ENCODE peak calls at places on chromosome 18, in six cellular contexts. X is stomach, J is heart right ventricle, E is BE2C, B is neuronal stem cell, V is GM23248. I is an unnamed sample. For H3K9me3, the result is how much of the 10 kb centered on the place peaks cover.

GRCh38 chr18:74947417-74947816 is 261.5 kb downstream of the PTGR3 start:
- DNase-seq in X (no peak), E (no peak), B (no peak), V (no peak), J (no peak), I (no peak)

GRCh38 chr18:9658111-9658641 is 43.8 kb upstream of the PPP4R1 start:
- DNase-seq in B (no peak), J (no peak), V (no peak), X (no peak), E (no peak), I (no peak)

GRCh38 chr18:46311491-46311890 is 207.3 kb downstream of the HAUS1 start:
- DNase-seq in E (no peak), V (no peak), X (no peak), B (no peak), J (no peak), I (no peak)

GRCh38 chr18:58453167-58453804 is 175.6 kb downstream of the ALPK2 start:
- DNase-seq in E (no peak), X (no peak), V (no peak), J (no peak), B (no peak), I (no peak)

GRCh38 chr18:25535495-25535894 is 183.5 kb upstream of the ZNF521 start:
- DNase-seq in E (no peak), B (no peak), J (no peak), V (no peak), X (no peak), I (no peak)

GRCh38 chr18:60722742-60723141 is 350.2 kb upstream of the MC4R start:
- DNase-seq in E (no peak), X (no peak), J (no peak), B (no peak), V (no peak), I (no peak)

GRCh38 chr18:494602-494983 is 5.9 kb downstream of the COLEC12 start:
- DNase-seq in V (peak), X (no peak), B (no peak), E (no peak), J (no peak), I (no peak)

GRCh38 chr18:2719040-2719439 is 63.5 kb downstream of the SMCHD1 start:
- DNase-seq in V (no peak), X (no peak), J (no peak), E (no peak), B (no peak), I (no peak)

GRCh38 chr18:68766433-68766832 is 31.4 kb upstream of the CCDC102B start:
- DNase-seq in E (no peak), X (no peak), B (no peak), V (no peak), J (no peak), I (no peak)

GRCh38 chr18:35290070-35290735 is at the start of gene ZSCAN30:
- DNase-seq in E (peak), B (peak), J (peak), V (peak), X (peak), I (peak)

GRCh38 chr18:35291166-35291565 is 1.1 kb upstream of the ZSCAN30 start:
- DNase-seq in E (no peak), V (no peak), B (no peak), J (no peak), X (no peak), I (no peak)

GRCh38 chr18:35296079-35296478 is 6.0 kb upstream of the ZSCAN30 start:
- DNase-seq in E (no peak), J (no peak), B (no peak), X (no peak), V (no peak), I (no peak)
- H3K9me3 ChIP-seq in E (under half), J (under half), B (under half), X (under half), V (under half), I (under half)

GRCh38 chr18:28511421-28511821 is 334.5 kb upstream of the CDH2 start:
- DNase-seq in V (peak), J (no peak), B (no peak), X (no peak), E (no peak), I (no peak)
- H3K9me3 ChIP-seq in V (under half), J (under half), B (under half), X (under half), E (under half), I (under half)

DNA sequence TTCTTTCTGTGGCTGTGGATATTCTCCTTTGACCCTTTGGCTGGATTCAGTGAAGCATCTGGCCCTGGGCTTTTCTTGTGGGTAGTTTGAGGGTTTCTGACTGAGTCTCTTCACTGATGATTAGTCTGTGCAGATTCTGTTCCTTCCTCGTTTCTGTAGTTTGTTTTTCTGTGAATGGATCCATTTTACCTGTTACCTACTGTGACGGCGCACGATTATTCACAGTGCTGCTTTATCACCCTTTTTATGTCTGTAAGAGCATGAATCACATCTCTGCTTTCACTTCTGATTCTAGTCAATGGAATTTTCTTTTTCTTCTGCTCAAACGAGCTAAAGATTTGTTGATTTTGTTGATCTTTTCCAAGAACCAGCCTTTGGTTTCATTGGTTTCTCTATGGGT is 60.8 kb downstream of the SLC66A2 start:
- DNase-seq in X (no peak), E (no peak), B (no peak), J (no peak), V (no peak), I (no peak)
- H3K9me3 ChIP-seq in X (under half), E (under half), B (under half), J (under half), V (under half), I (under half)

GRCh38 chr18:59707306-59707705 is 10.1 kb upstream of the CCBE1 start:
- DNase-seq in V (no peak), X (no peak), J (no peak), B (no peak), E (no peak), I (no peak)

GRCh38 chr18:59708988-59709387 is 11.8 kb upstream of the CCBE1 start:
- DNase-seq in V (no peak), J (no peak), E (no peak), B (no peak), X (no peak), I (no peak)

GRCh38 chr18:59704146-59704545 is 6.9 kb upstream of the CCBE1 start:
- DNase-seq in B (no peak), V (no peak), E (no peak), X (no peak), J (no peak), I (no peak)

GRCh38 chr18:59705145-59705544 is 7.9 kb upstream of the CCBE1 start:
- DNase-seq in X (no peak), E (no peak), B (no peak), J (no peak), V (no peak), I (no peak)

GRCh38 chr18:59706499-59706898 is 9.3 kb upstream of the CCBE1 start:
- DNase-seq in X (no peak), E (no peak), J (no peak), V (no peak), B (no peak), I (no peak)
- H3K9me3 ChIP-seq in X (under half), E (under half), J (under half), V (under half), B (under half), I (under half)

GRCh38 chr18:14933049-14933851 is 185.3 kb downstream of the ANKRD30B start:
- DNase-seq in X (no peak), V (no peak), E (no peak), J (no peak), B (no peak), I (no peak)
- H3K9me3 ChIP-seq in X (under half), V (under half), E (under half), J (under half), B (under half), I (under half)

I was measured in T-helper 17 cell.